ENCODE peak calls at places on chromosomes 6 and 20, in seven cellular contexts. V is uterus, W is AG04450, S is pancreas, Y is BE2C, Z is right atrium auricular region, N is tibial artery. G is an unnamed sample. For H3K27me3, the result is how much of the 10 kb centered on the place peaks cover.

GRCh38 chr6:112831022-112831421 is 483.9 kb downstream of the RFPL4B start:
- DNase-seq in S (no peak), V (no peak), W (no peak), Y (no peak), Z (no peak), N (no peak), G (no peak)

GRCh38 chr20:19785173-19785799 is 27.2 kb downstream of the RIN2 start:
- DNase-seq in S (no peak), V (no peak), W (no peak), N (no peak), Y (no peak), Z (no peak), G (no peak)

GRCh38 chr6:144349690-144350132 is 64.6 kb downstream of the UTRN start:
- DNase-seq in N (no peak), V (no peak), W (no peak), Z (no peak), Y (no peak), S (no peak), G (no peak)

GRCh38 chr6:149431905-149432775 is 32.1 kb downstream of the SUMO4 start:
- DNase-seq in Y (peak), Z (peak), V (peak), W (peak), S (peak), N (peak), G (peak)

GRCh38 chr6:34549804-34550202 is 6.3 kb downstream of the SPDEF start:
- DNase-seq in Y (no peak), W (no peak), S (no peak), Z (no peak), N (no peak), V (no peak), G (no peak)

GRCh38 chr20:36745234-36745926 is 510 bp downstream of the NDRG3 start:
- DNase-seq in S (no peak), W (no peak), N (no peak), Y (peak), Z (no peak), V (no peak), G (no peak)

GRCh38 chr6:6634735-6635075 is 46.2 kb downstream of the LY86 start:
- DNase-seq in S (no peak), Z (no peak), V (no peak), W (no peak), N (no peak), Y (no peak), G (no peak)

GRCh38 chr20:50588034-50588736 is 78.0 kb downstream of the PTPN1 start:
- DNase-seq in Y (peak), S (peak), Z (peak), W (no peak), N (peak), V (peak), G (no peak)

GRCh38 chr20:64115171-64115911 is 8.0 kb upstream of the NPBWR2 start:
- DNase-seq in Z (peak), N (no peak), V (no peak), Y (no peak), W (no peak), S (no peak), G (peak)

GRCh38 chr6:9121551-9121950 is 686.2 kb upstream of the SLC35B3 start:
- DNase-seq in Z (no peak), N (no peak), S (no peak), W (no peak), V (no peak), Y (no peak), G (no peak)

GRCh38 chr20:33178726-33179125 is 10.8 kb downstream of the BPIFA2 start:
- DNase-seq in N (no peak), Z (no peak), Y (no peak), W (no peak), V (no peak), S (no peak), G (no peak)

GRCh38 chr20:11686900-11687543 is 230.7 kb upstream of the BTBD3 start:
- DNase-seq in W (no peak), V (peak), N (no peak), S (peak), Y (peak), Z (no peak), G (peak)

GRCh38 chr6:84652356-84653026 is 111.9 kb downstream of the TBX18 start:
- DNase-seq in V (no peak), N (no peak), Z (no peak), W (peak), Y (no peak), S (no peak), G (no peak)

GRCh38 chr6:30129818-30130679 is 5.9 kb upstream of the TRIM40 start:
- DNase-seq in V (no peak), S (no peak), W (no peak), N (no peak), Y (no peak), Z (no peak), G (no peak)

GRCh38 chr6:30130887-30131862 is 4.8 kb upstream of the TRIM40 start:
- DNase-seq in S (peak), Y (peak), W (peak), N (peak), Z (peak), V (peak), G (peak)

GRCh38 chr6:30131947-30132497 is 3.9 kb upstream of the TRIM40 start:
- DNase-seq in W (no peak), Y (no peak), N (no peak), S (no peak), V (no peak), Z (no peak), G (no peak)

GRCh38 chr6:30127238-30128093 is 8.5 kb upstream of the TRIM40 start:
- DNase-seq in N (no peak), Y (no peak), V (no peak), W (no peak), S (no peak), Z (no peak), G (peak)

GRCh38 chr6:30129270-30129669 is 6.7 kb upstream of the TRIM40 start:
- DNase-seq in Y (no peak), S (no peak), W (no peak), N (no peak), Z (no peak), V (no peak), G (no peak)
- H3K27me3 ChIP-seq in Y (half or more), S (under half), W (half or more), N (half or more), Z (under half), V (under half), G (half or more)

GRCh38 chr20:62726716-62727583 is 18.3 kb downstream of the NTSR1 start:
- DNase-seq in Y (no peak), S (peak), V (no peak), N (no peak), W (no peak), Z (no peak), G (no peak)
- H3K27me3 ChIP-seq in Y (under half), S (under half), V (under half), N (half or more), W (under half), Z (under half), G (under half)

GRCh38 chr6:38944655-38945279 is 103.8 kb upstream of the GLP1R start:
- DNase-seq in S (no peak), N (no peak), W (no peak), Z (no peak), V (no peak), Y (no peak), G (no peak)

GRCh38 chr6:38942442-38942841 is 106.1 kb upstream of the GLP1R start:
- DNase-seq in W (no peak), S (no peak), N (no peak), Y (no peak), Z (no peak), V (no peak), G (no peak)

GRCh38 chr6:38937839-38938613 is 110.6 kb upstream of the GLP1R start:
- DNase-seq in V (no peak), Y (no peak), N (no peak), W (no peak), Z (no peak), S (no peak), G (no peak)

GRCh38 chr6:38938741-38939140 is 109.8 kb upstream of the GLP1R start:
- DNase-seq in Y (no peak), V (no peak), W (no peak), Z (no peak), S (no peak), N (no peak), G (no peak)

DNA sequence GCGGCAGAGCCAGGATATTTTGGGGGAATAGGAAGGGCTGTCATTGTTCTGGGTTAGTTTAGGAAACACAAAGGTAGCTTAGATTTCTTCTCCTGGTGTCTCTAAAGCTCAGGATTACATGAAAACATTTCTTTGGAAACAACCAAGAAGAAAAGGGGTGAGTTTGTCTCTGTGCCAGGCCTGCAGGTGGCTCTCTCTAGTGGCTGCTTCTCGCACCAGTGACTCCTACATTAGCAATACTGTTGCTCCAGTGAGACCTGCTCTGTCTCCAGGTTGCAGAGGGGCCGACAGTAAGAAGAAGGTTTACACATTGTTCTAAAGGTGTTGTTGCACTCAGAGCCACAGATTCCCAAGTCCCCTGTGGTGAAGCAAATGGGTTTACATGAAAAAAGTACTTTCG is 104.6 kb upstream of the GLP1R start:
- DNase-seq in W (no peak), V (no peak), Y (no peak), N (no peak), S (no peak), Z (no peak), G (no peak)
- H3K27me3 ChIP-seq in W (under half), V (under half), Y (under half), N (under half), S (under half), Z (under half), G (under half)

GRCh38 chr20:22582960-22583772 is 1.2 kb downstream of the FOXA2 start:
- DNase-seq in W (no peak), N (no peak), V (no peak), Y (no peak), Z (no peak), S (peak), G (no peak)
- H3K27me3 ChIP-seq in W (half or more), N (half or more), V (half or more), Y (half or more), Z (half or more), S (under half), G (under half)

DNA sequence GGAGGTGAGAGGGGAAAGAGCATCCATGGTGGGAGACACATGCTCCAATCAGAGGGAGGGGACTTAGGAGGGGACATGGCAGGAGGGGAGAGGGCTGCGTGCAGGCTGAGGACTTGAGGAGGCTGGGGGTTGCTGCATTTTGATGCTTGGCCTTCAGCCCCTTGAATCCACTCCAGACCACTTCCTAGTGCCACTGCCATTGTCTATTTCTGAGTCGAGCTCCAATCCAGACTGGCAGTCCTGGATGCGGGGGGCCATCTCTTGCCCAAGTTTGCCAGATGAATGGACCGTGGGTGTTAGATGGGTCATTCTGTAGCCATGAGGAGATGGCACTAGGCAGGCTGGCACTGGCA is 7.9 kb upstream of the EMILIN3 start:
- DNase-seq in V (no peak), Y (no peak), Z (no peak), S (no peak), N (no peak), W (no peak), G (no peak)
- H3K27me3 ChIP-seq in V (under half), Y (under half), Z (under half), S (under half), N (under half), W (under half), G (under half)

GRCh38 chr20:31915491-31916280 is 36.2 kb downstream of the PDRG1 start:
- DNase-seq in V (no peak), N (no peak), W (no peak), S (no peak), Y (no peak), Z (no peak), G (no peak)
- H3K27me3 ChIP-seq in V (under half), N (under half), W (half or more), S (under half), Y (under half), Z (under half), G (under half)

DNA sequence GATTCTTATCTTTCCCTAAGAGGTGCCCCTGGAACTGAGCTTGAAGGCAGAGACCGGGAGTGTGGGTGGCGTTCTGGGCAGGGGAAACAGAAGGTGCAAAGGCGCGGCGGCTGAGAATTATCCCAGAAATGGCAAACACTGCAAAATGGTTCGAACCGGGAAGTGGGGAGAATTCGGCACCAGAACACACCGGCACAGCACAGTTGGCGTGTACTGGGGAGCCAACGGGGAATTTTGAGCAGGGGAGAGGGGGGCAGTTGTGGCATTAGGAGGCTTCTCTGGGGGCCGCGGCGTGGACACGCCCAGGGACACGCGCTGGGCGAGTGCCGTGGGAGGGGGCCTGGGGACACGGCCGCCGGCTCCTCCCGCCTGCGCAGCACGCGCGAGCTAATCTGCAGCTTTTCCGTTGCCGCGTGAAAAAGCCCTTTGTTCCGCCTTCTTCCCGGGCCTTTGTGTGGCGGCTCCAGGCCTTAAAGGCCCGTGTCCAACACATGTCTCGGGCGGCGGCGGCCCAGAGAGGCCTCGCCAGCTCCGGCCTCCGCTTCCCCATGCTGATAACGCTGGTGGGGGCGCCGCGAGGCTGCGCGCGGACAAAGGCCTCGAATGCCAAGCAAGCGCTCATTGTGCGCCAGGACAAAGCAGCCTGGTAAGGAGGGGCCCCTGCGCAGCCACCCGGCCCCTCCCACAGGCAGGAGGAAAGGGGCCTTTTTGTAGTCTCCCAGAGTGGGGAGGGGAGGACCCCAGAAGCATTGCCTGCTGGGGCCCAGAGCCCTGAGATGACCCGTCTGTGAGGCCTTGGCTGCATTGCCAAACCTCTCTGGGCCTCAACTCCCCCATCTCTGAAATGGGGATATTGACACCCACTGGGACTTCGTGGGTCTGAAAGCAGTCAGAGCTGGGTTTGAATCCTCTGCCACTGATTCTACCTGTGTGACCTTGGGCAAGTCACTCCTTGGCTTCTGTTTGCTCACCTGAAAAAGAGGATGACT is 82.8 kb downstream of the CD40 start:
- DNase-seq in V (no peak), Z (no peak), W (no peak), Y (no peak), S (no peak), N (no peak), G (peak)
- H3K27me3 ChIP-seq in V (under half), Z (under half), W (under half), Y (under half), S (under half), N (half or more), G (under half)

GRCh38 chr6:40681622-40682021 is 94.5 kb upstream of the LRFN2 start:
- DNase-seq in W (no peak), S (no peak), Z (no peak), N (no peak), Y (no peak), V (no peak), G (no peak)

GRCh38 chr6:40689181-40689580 is 102.0 kb upstream of the LRFN2 start:
- DNase-seq in Y (no peak), W (no peak), Z (no peak), N (no peak), V (no peak), S (no peak), G (no peak)

GRCh38 chr6:40688214-40688761 is 101.1 kb upstream of the LRFN2 start:
- DNase-seq in Z (no peak), S (no peak), N (no peak), W (no peak), Y (no peak), V (no peak), G (no peak)

DNA sequence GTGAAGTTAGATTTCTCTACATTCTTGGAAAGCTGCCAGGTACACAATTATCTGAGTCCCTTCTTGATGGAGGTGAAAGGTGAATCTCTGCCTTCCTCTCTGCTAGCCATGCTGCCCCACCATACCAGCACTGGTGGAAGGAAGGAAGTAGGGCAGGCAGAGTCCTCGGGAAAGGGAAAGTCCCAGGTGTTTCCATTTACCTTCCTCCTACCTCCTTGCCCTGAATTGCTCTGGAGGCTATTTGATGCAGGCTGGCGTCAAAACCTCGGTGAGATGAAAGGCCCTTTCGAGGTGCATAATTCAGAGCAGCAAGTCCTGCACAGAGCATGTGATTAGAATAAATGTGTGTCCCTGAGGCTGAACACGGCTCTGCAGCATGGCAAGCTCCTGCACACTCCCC is 98.6 kb upstream of the LRFN2 start:
- DNase-seq in Y (peak), V (no peak), Z (no peak), S (no peak), W (no peak), N (no peak), G (no peak)
- H3K27me3 ChIP-seq in Y (under half), V (under half), Z (under half), S (under half), W (under half), N (under half), G (under half)

GRCh38 chr6:1600063-1600763 is 9.5 kb upstream of the FOXC1 start:
- DNase-seq in W (no peak), Y (no peak), S (no peak), V (no peak), Z (no peak), N (no peak), G (no peak)

GRCh38 chr6:1598433-1598832 is 11.3 kb upstream of the FOXC1 start:
- DNase-seq in S (no peak), V (no peak), Y (no peak), Z (no peak), N (no peak), W (no peak), G (no peak)

GRCh38 chr6:1599469-1599868 is 10.2 kb upstream of the FOXC1 start:
- DNase-seq in Z (no peak), Y (no peak), N (no peak), S (no peak), V (no peak), W (no peak), G (no peak)

GRCh38 chr6:1597924-1598323 is 11.8 kb upstream of the FOXC1 start:
- DNase-seq in V (no peak), Y (no peak), Z (no peak), N (no peak), S (no peak), W (peak), G (no peak)

DNA sequence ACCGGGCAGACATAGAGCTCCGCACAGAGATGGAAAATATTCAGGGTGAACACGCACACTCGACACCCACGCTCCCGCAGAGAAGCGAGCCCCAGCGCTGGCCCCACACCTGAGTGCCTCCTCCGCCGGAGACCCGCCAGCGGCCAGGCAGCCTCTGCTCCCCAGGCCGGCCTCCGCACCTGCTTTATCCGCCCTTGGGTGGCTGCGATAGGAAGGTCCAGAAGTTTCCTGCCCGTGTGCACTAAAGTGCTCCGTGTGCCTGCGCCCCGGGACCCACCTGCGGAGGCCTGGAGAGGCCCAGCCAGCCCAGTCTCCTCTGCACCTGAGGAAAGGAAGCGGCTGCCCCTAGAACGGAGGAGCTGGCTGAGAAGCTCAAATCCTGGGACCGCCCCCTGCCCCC is 10.8 kb upstream of the FOXC1 start:
- DNase-seq in V (no peak), Z (no peak), Y (no peak), N (no peak), S (no peak), W (no peak), G (no peak)
- H3K27me3 ChIP-seq in V (under half), Z (under half), Y (under half), N (under half), S (under half), W (under half), G (under half)

G was measured in dorsolateral prefrontal cortex.